ENCODE peak calls at places on chromosomes 12 and 14, in seven cellular contexts. H is AG20443, R is hypothalamus, B is DMS79 treated with DMSO at 0.1 percent for 48 hours, S is EH, G is astrocyte of the spinal cord, Z is SK-N-SH. U is an unnamed sample.

GRCh38 chr12:129887047-129887568 is 16.7 kb downstream of the TMEM132D start:
- DNase-seq in G (peak), Z (no peak), H (no peak), S (no peak), B (peak), R (no peak), U (no peak)

GRCh38 chr14:94383777-94384176 is 4.6 kb downstream of the SERPINA1 start:
- DNase-seq in R (no peak), S (no peak), Z (no peak), G (no peak), B (no peak), H (no peak), U (no peak)

GRCh38 chr12:78208106-78208505 is 377.4 kb downstream of the NAV3 start:
- DNase-seq in R (no peak), H (no peak), B (no peak), Z (no peak), G (peak), S (peak), U (no peak)

GRCh38 chr12:24770851-24771250 is 178.1 kb downstream of the BCAT1 start:
- DNase-seq in R (no peak), S (peak), G (no peak), H (no peak), B (no peak), Z (no peak), U (no peak)

GRCh38 chr12:31867292-31867691 is 91.9 kb upstream of the RESF1 start:
- DNase-seq in G (no peak), B (no peak), S (no peak), H (no peak), Z (no peak), R (no peak), U (no peak)

GRCh38 chr12:67595365-67595764 is 53.2 kb upstream of the DYRK2 start:
- DNase-seq in B (no peak), G (no peak), Z (no peak), H (no peak), R (no peak), S (no peak), U (no peak)

GRCh38 chr12:129606239-129606638 is 297.6 kb downstream of the TMEM132D start:
- DNase-seq in B (no peak), Z (no peak), R (no peak), G (no peak), S (no peak), H (no peak), U (no peak)

GRCh38 chr14:77006127-77006526 is 22.4 kb downstream of the IRF2BPL start:
- DNase-seq in S (no peak), R (no peak), H (no peak), Z (no peak), G (no peak), B (no peak), U (no peak)

GRCh38 chr12:60830381-60830780 is 1234.6 kb downstream of the SLC16A7 start:
- DNase-seq in R (no peak), S (no peak), B (no peak), H (no peak), G (peak), Z (no peak), U (no peak)

GRCh38 chr12:111438501-111438900 is 32.8 kb downstream of the SH2B3 start:
- DNase-seq in B (peak), S (peak), R (no peak), G (peak), H (no peak), Z (no peak), U (no peak)

GRCh38 chr14:71533396-71533795 is 398.8 kb upstream of the RGS6 start:
- DNase-seq in S (peak), H (no peak), R (no peak), G (peak), Z (no peak), B (no peak), U (no peak)

GRCh38 chr12:103538397-103538796 is 42.6 kb upstream of the C12orf42 start:
- DNase-seq in R (no peak), Z (no peak), B (no peak), S (peak), G (no peak), H (peak), U (no peak)

GRCh38 chr14:81400202-81400678 is at the start of gene STON2:
- DNase-seq in H (peak), G (peak), B (peak), S (peak), R (no peak), Z (no peak), U (no peak)

GRCh38 chr12:105705765-105706164 is 375.3 kb downstream of the C12orf75 start:
- DNase-seq in R (no peak), Z (peak), G (peak), B (peak), H (peak), S (peak), U (peak)

GRCh38 chr12:82663893-82664292 is 22.8 kb upstream of the TMTC2 start:
- DNase-seq in H (no peak), B (no peak), G (no peak), R (no peak), S (no peak), Z (no peak), U (no peak)

GRCh38 chr14:53247596-53248370 is 94.7 kb upstream of the DDHD1 start:
- DNase-seq in Z (no peak), H (no peak), G (no peak), B (no peak), S (no peak), R (no peak), U (no peak)

GRCh38 chr14:32597771-32598170 is 268.7 kb downstream of the AKAP6 start:
- DNase-seq in R (no peak), B (no peak), G (no peak), H (no peak), Z (no peak), S (no peak), U (no peak)

GRCh38 chr12:78865297-78865955 is 852 bp downstream of the SYT1 start:
- DNase-seq in R (no peak), Z (no peak), S (no peak), H (no peak), B (peak), G (no peak), U (no peak)

GRCh38 chr12:12032771-12033588 is 37.8 kb upstream of the BCL2L14 start:
- DNase-seq in S (peak), G (peak), B (peak), H (peak), R (peak), Z (peak), U (peak)

GRCh38 chr12:129870796-129871195 is 33.0 kb downstream of the TMEM132D start:
- DNase-seq in H (no peak), B (no peak), G (no peak), S (no peak), Z (no peak), R (no peak), U (no peak)

GRCh38 chr12:111444314-111444705 is 38.6 kb downstream of the SH2B3 start:
- DNase-seq in R (no peak), G (peak), H (no peak), S (no peak), B (no peak), Z (no peak), U (no peak)

GRCh38 chr14:51147183-51147582 is 52.3 kb upstream of the TRIM9 start:
- DNase-seq in H (no peak), B (no peak), Z (no peak), R (no peak), S (peak), G (peak), U (no peak)

GRCh38 chr12:116121453-116121871 is 156.0 kb downstream of the MED13L start:
- DNase-seq in R (no peak), Z (no peak), G (peak), H (peak), B (peak), S (peak), U (no peak)

GRCh38 chr12:112305951-112306350 is 76.3 kb downstream of the HECTD4 start:
- DNase-seq in H (no peak), B (no peak), Z (no peak), R (no peak), S (no peak), G (no peak), U (no peak)

GRCh38 chr12:14410841-14411569 is 45.5 kb downstream of the ATF7IP start:
- DNase-seq in Z (no peak), H (no peak), R (no peak), S (peak), B (no peak), G (no peak), U (no peak)